ENCODE peak calls at places on chromosomes 7 and 10, in ten cellular contexts. G is fibroblast of mammary gland; U is stimulated activated naive CD8-positive, alpha-beta T cell treated with anti-CD3 and anti-CD28 coated beads, Interleukin-15, Interleukin-2, amounts not matched to agents 100 U/mL and 50 U/mL, for 24 hours; R is activated T-helper 9 cell treated with anti-CD3 and anti-CD28 coated beads, Interleukin-2, amount 50 U/mL, for 16 hours; B is iris pigment epithelial cell; L is activated T-cell treated with anti-CD3 and anti-CD28 coated beads for 4 hours; M is cardiac fibroblast; A is NCI-H1436; F is germinal center; P is H4. W is an unnamed sample.
A peak's percentile ranks its signal among the peaks of the same experiment; 100 is the strongest.

GRCh38 chr7:39042706-39043105 is 65.0 kb downstream of the POU6F2 start:
- DNase-seq in P (no peak), A (no peak), R (no peak), G (no peak), U (no peak), M (no peak), L (no peak), F (no peak), B (no peak), W (no peak)

GRCh38 chr7:12827920-12828319 is 140.5 kb downstream of the ARL4A start:
- DNase-seq in A (no peak), R (no peak), P (no peak), M (peak; percentile 23), U (no peak), F (no peak), B (peak; percentile 82), G (peak; percentile 46), L (no peak), W (no peak)

GRCh38 chr7:142168746-142169145 is 57.2 kb downstream of the MGAM2 start:
- DNase-seq in M (no peak), G (no peak), L (no peak), R (no peak), A (no peak), B (peak; percentile 16), U (no peak), F (no peak), P (no peak), W (no peak)

GRCh38 chr10:69965919-69966662 is 86.6 kb upstream of the MACROH2A2 start:
- DNase-seq in G (peak; percentile 16), P (no peak), U (no peak), A (no peak), R (no peak), B (peak; percentile 11), L (no peak), F (no peak), M (no peak), W (no peak)

GRCh38 chr10:127968027-127968441 is 61.1 kb downstream of the PTPRE start:
- DNase-seq in B (no peak), U (no peak), A (no peak), F (no peak), M (no peak), P (no peak), R (no peak), L (no peak), G (no peak), W (no peak)

GRCh38 chr7:151694828-151695580 is 175.3 kb upstream of the RHEB start:
- DNase-seq in L (no peak), M (no peak), U (no peak), P (no peak), F (no peak), A (no peak), G (no peak), R (no peak), B (no peak), W (no peak)

GRCh38 chr7:45408407-45408737 is 165.8 kb upstream of the ADCY1 start:
- DNase-seq in R (no peak), F (no peak), B (no peak), M (no peak), A (no peak), G (no peak), P (no peak), U (no peak), L (no peak), W (no peak)

GRCh38 chr7:44282601-44283171 is 42.7 kb downstream of the CAMK2B start:
- DNase-seq in U (no peak), F (no peak), A (no peak), B (no peak), G (no peak), M (no peak), R (no peak), L (no peak), P (no peak), W (no peak)

GRCh38 chr7:44599222-44599621 is 7.2 kb upstream of the OGDH start:
- DNase-seq in P (no peak), U (no peak), B (no peak), L (no peak), F (no peak), M (no peak), R (no peak), G (no peak), A (no peak), W (no peak)

GRCh38 chr10:101775273-101776131 is at the start of gene FGF8:
- DNase-seq in B (no peak), L (no peak), P (no peak), R (no peak), U (no peak), M (no peak), G (no peak), A (no peak), F (no peak), W (no peak)

GRCh38 chr7:20783716-20784310 is 2.9 kb downstream of the SP8 start:
- DNase-seq in F (no peak), G (peak; percentile 11), A (no peak), U (no peak), B (peak; percentile 31), M (peak; percentile 17), L (no peak), P (no peak), R (no peak), W (no peak)

GRCh38 chr7:2993868-2994267 is 49.8 kb downstream of the CARD11 start:
- DNase-seq in F (no peak), G (no peak), U (no peak), R (no peak), L (no peak), A (no peak), B (no peak), P (no peak), M (no peak), W (no peak)

GRCh38 chr10:125057158-125058001 is 103.0 kb downstream of the CTBP2 start:
- DNase-seq in P (peak; percentile 60), G (peak; percentile 99), R (no peak), A (no peak), L (no peak), F (no peak), U (no peak), M (peak; percentile 96), B (peak; percentile 94), W (no peak)

GRCh38 chr7:107170051-107170661 is 1.4 kb downstream of the HBP1 start:
- DNase-seq in G (no peak), B (no peak), M (no peak), F (peak; percentile 5), P (no peak), R (no peak), U (no peak), L (no peak), A (no peak), W (no peak)